ENCODE peak calls at places on chromosomes 12 and 14, in seven cellular contexts. S, T, K, Z, X, L and Y are unnamed samples.

GRCh38 chr14:22993517-22993916 is 11.2 kb upstream of the AJUBA start:
- DNase-seq in K (no peak), Z (no peak), L (no peak), S (no peak), T (no peak), X (no peak), Y (no peak)

GRCh38 chr12:108392284-108392683 is 53.2 kb upstream of the CMKLR1 start:
- DNase-seq in S (no peak), L (no peak), Z (no peak), K (no peak), X (no peak), T (no peak), Y (no peak)

GRCh38 chr12:93237235-93237915 is 140.3 kb upstream of the NUDT4 start:
- DNase-seq in L (no peak), S (no peak), K (no peak), X (no peak), Z (no peak), T (no peak), Y (peak; percentile 82)

GRCh38 chr12:123140675-123141614 is 9.9 kb downstream of the PITPNM2 start:
- DNase-seq in X (no peak), T (no peak), S (no peak), K (no peak), L (no peak), Z (no peak), Y (no peak)

GRCh38 chr12:49364989-49365388 is 2.3 kb upstream of the SPATS2 start:
- DNase-seq in L (no peak), Z (no peak), S (no peak), K (no peak), T (no peak), X (no peak), Y (no peak)

GRCh38 chr12:6361834-6362233 is 13.5 kb downstream of the SCNN1A start:
- DNase-seq in Z (peak; percentile 93), X (no peak), L (peak; percentile 79), K (no peak), S (peak; percentile 81), T (peak; percentile 76), Y (peak; percentile 66)

GRCh38 chr14:80959448-80960006 is 4.1 kb downstream of the TSHR start:
- DNase-seq in X (no peak), Z (no peak), K (no peak), L (no peak), T (no peak), S (peak; percentile 81), Y (peak; percentile 55)

GRCh38 chr14:98236314-98236713 is 1035.7 kb downstream of the BCL11B start:
- DNase-seq in T (no peak), X (no peak), L (no peak), S (no peak), K (no peak), Z (no peak), Y (no peak)

GRCh38 chr14:75559451-75560187 is 18.8 kb upstream of the FLVCR2 start:
- DNase-seq in X (peak; percentile 28), Z (peak; percentile 70), K (no peak), S (no peak), T (no peak), L (peak; percentile 39), Y (peak; percentile 72)

GRCh38 chr12:68349083-68349700 is 17.0 kb upstream of the MDM1 start:
- DNase-seq in T (no peak), S (no peak), Z (no peak), X (no peak), K (no peak), L (no peak), Y (no peak)

GRCh38 chr14:77914073-77914721 is 114.3 kb downstream of the ADCK1 start:
- DNase-seq in X (no peak), T (no peak), S (no peak), Z (no peak), K (no peak), L (no peak), Y (no peak)

GRCh38 chr14:31070431-31070830 is 44.3 kb upstream of the STRN3 start:
- DNase-seq in K (no peak), Z (no peak), X (no peak), S (no peak), L (no peak), T (no peak), Y (no peak)

GRCh38 chr12:120316798-120317257 is 10.8 kb downstream of the PLA2G1B start:
- DNase-seq in T (no peak), K (no peak), X (no peak), Z (no peak), S (no peak), L (no peak), Y (no peak)

GRCh38 chr14:35669782-35670181 is 135.8 kb downstream of the INSM2 start:
- DNase-seq in Z (peak; percentile 5), X (peak; percentile 56), S (no peak), T (no peak), K (no peak), L (no peak), Y (no peak)

GRCh38 chr12:16603916-16604575 is 1.9 kb downstream of the LMO3 start:
- DNase-seq in X (no peak), T (no peak), K (no peak), Z (no peak), L (no peak), S (no peak), Y (peak; percentile 28)

GRCh38 chr14:74825008-74825407 is 50.9 kb downstream of the PROX2 start:
- DNase-seq in T (no peak), K (no peak), S (no peak), Z (no peak), L (no peak), X (no peak), Y (no peak)

GRCh38 chr14:76919811-76920571 is 93.8 kb downstream of the LRRC74A start:
- DNase-seq in Z (peak; percentile 84), L (peak; percentile 32), S (no peak), T (no peak), X (no peak), K (peak; percentile 71), Y (peak; percentile 38)

GRCh38 chr14:103854017-103854808 is 6.8 kb upstream of the PPP1R13B start:
- DNase-seq in T (no peak), X (no peak), S (no peak), L (no peak), Z (no peak), K (no peak), Y (peak; percentile 63)

GRCh38 chr14:103857256-103857655 is 9.9 kb upstream of the PPP1R13B start:
- DNase-seq in K (no peak), T (no peak), Z (no peak), L (no peak), X (no peak), S (no peak), Y (no peak)

GRCh38 chr14:103856105-103856504 is 8.7 kb upstream of the PPP1R13B start:
- DNase-seq in K (no peak), Z (no peak), L (no peak), S (no peak), X (no peak), T (no peak), Y (no peak)

GRCh38 chr14:103854822-103855733 is 7.7 kb upstream of the PPP1R13B start:
- DNase-seq in L (peak; percentile 79), S (no peak), Z (no peak), K (peak; percentile 46), X (peak; percentile 80), T (no peak), Y (peak; percentile 98)

GRCh38 chr14:103855734-103856095 is 8.3 kb upstream of the PPP1R13B start:
- DNase-seq in T (no peak), S (no peak), Z (no peak), K (no peak), L (no peak), X (no peak), Y (no peak)
- H3K27ac ChIP-seq in T (peak overlapping the region; percentile 36), S (peak overlapping the region; percentile 30), Z (no peak overlapping the region), K (no peak overlapping the region), L (peak overlapping the region; percentile 82), X (peak overlapping the region; percentile 85), Y (peak overlapping the region; percentile 90)

DNA sequence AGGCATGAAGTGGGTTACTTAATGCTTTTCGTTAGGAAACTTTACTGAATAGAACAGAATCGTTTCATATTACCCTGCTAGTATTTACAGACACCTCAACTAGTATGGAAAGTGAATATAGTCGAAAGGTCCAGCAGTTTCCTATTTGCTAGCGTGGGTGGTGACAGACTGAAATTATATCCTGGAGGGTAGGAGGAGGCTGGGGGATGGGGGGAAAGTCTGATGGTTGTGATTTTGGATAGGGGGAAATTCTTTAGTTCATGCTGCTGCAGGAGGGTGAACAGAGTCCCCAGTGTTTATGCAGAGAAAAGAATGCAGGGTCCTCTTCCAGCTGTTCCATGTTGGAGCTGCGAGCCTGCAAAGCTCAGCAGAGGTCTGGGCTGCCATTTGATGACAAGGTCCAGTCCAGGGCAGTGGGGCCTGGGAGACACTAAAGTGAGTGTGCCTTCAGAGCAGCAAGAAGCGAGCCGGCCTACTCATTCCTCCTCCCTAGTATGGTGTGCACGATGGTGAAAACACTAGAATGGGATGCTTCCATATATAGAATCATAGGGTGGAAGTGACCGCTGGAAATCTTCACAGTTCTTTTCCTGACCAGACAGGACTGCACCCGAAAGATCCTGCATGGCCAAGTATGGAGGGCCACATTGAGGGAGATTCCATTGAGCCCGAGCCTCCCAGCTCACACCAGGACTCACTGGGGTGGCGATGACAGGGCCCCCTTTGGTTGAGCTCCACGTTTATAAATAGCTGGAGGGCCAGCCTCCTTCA is 2.1 kb downstream of the SAMD4A start:
- DNase-seq in T (no peak), X (no peak), Z (no peak), K (no peak), S (no peak), L (no peak), Y (no peak)
- TF ChIP-seq POLR2A in T (peak; percentile 29), X (no peak), Z (no peak), K (no peak), S (no peak), L (no peak), Y (no peak)

DNA sequence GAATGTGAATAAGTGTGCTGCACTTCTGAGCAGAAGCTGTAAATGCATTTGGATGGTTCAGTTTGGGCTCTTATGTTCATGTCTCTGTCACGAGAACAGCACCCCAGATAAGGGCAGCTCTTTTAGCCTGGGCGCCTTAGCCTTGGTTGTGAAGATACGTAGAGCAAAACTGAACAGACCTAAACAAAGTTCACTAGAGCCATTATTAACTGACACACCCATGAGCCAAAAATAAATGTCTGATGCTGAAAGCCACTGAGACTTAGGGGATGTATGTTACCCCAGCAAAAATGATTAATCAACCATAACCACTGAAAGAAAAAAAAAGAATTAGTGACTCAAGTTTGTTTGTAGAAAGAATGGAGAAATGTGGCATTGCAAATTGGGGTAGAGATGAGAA is 343.4 kb downstream of the BCAT1 start:
- DNase-seq in S (no peak), Z (no peak), K (no peak), L (no peak), X (no peak), T (no peak), Y (no peak)
- TF ChIP-seq CTCF in S (no peak), Z (no peak), K (no peak), L (no peak), X (no peak), T (no peak), Y (no peak)

DNA sequence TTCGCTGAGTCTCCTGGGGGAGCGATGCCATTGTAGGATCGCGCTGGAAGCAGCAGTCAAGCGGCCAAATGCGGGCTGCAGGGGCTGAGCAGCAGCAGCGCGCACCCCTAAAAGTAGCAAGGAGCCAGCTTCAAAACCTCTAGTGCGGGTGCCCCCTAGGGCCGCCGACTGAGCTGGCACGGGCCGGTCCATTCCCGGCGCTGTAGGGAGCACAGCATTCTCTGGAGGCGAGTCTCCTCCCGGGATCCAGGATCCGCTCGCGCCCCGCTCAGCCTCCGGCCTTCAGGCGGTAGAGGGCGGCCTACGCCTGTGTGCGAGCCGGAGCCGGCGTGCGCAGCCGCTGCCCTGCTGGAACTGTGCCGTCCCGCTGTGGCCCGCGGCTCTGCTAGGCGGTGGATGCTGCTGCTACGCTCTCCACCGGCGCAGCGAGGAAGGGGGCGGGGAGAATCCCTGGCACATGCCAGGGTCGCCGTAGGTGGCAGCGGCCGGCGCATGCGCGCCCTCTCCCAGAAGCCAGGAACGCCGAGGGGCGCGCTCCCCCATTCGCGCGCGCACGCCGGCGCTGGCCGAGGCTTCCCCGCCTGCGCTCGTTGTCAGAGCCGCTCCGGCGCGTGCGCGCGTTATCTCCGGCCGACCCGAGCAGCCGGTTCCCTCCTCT is at the start of gene FUT8:
- DNase-seq in X (peak; percentile 95), T (peak; percentile 98), S (peak; percentile 98), L (peak; percentile 98), Z (peak; percentile 96), K (peak; percentile 96), Y (peak; percentile 98)
- H3K27ac ChIP-seq in X (peak within 1 kb of the TSS; percentile 91), T (peak within 1 kb of the TSS; percentile 92), S (peak within 1 kb of the TSS; percentile 99), L (peak within 1 kb of the TSS; percentile 98), Z (peak within 1 kb of the TSS; percentile 98), K (peak within 1 kb of the TSS; percentile 85), Y (peak within 1 kb of the TSS; percentile 73)